ENCODE peak calls at places on chromosomes 3 and 15, in six cellular contexts. R, M, X, Z, E and S are unnamed samples.

GRCh38 chr3:31384117-31384516 is 148.6 kb upstream of the STT3B start:
- DNase-seq in M (no peak), X (no peak), R (no peak), E (peak), Z (no peak), S (no peak)

GRCh38 chr3:152375546-152375945 is 106.8 kb downstream of the MBNL1 start:
- DNase-seq in X (no peak), M (peak), E (no peak), Z (no peak), R (no peak), S (no peak)

GRCh38 chr3:45646051-45646585 is 43.1 kb upstream of the SACM1L start:
- DNase-seq in M (no peak), R (no peak), X (peak), Z (no peak), E (peak), S (no peak)

GRCh38 chr3:46958469-46959168 is 17.9 kb downstream of the CCDC12 start:
- DNase-seq in E (no peak), R (no peak), X (no peak), Z (no peak), M (no peak), S (no peak)

GRCh38 chr15:92958105-92958504 is 58.0 kb downstream of the CHD2 start:
- DNase-seq in E (no peak), Z (no peak), M (no peak), R (no peak), X (no peak), S (no peak)

GRCh38 chr15:100147828-100148227 is 193.9 kb downstream of the ADAMTS17 start:
- DNase-seq in M (no peak), R (no peak), Z (no peak), E (no peak), X (no peak), S (no peak)

GRCh38 chr3:130939753-130940152 is 45.9 kb downstream of the ATP2C1 start:
- DNase-seq in Z (no peak), R (no peak), X (no peak), E (no peak), M (peak), S (no peak)

GRCh38 chr3:79354179-79354688 is 413.6 kb downstream of the ROBO1 start:
- DNase-seq in R (no peak), Z (no peak), E (no peak), X (no peak), M (no peak), S (no peak)

GRCh38 chr15:87263296-87263695 is 993.2 kb downstream of the NTRK3 start:
- DNase-seq in E (no peak), M (no peak), Z (no peak), X (no peak), R (no peak), S (no peak)

GRCh38 chr3:42263354-42264346 is 2.3 kb downstream of the CCK start:
- DNase-seq in M (no peak), Z (no peak), E (no peak), X (no peak), R (no peak), S (no peak)

GRCh38 chr15:47517737-47518136 is 199.6 kb upstream of the SEMA6D start:
- DNase-seq in M (no peak), E (peak), Z (no peak), X (no peak), R (no peak), S (no peak)

GRCh38 chr3:33054100-33055097 is 42.5 kb downstream of the GLB1 start:
- DNase-seq in M (no peak), X (no peak), R (no peak), E (no peak), Z (no peak), S (no peak)

GRCh38 chr3:177793451-177793850 is 596.2 kb upstream of the TBL1XR1 start:
- DNase-seq in X (no peak), M (no peak), E (no peak), R (no peak), Z (no peak), S (no peak)

GRCh38 chr15:83208357-83208661 is 686 bp upstream of the HDGFL3 start:
- DNase-seq in Z (no peak), M (peak), R (no peak), X (peak), E (no peak), S (no peak)

GRCh38 chr15:83206971-83207621 is 527 bp downstream of the HDGFL3 start:
- DNase-seq in M (peak), E (peak), X (peak), R (no peak), Z (peak), S (peak)

GRCh38 chr15:83206387-83206970 is 1.1 kb downstream of the HDGFL3 start:
- DNase-seq in M (peak), Z (no peak), R (no peak), E (no peak), X (no peak), S (no peak)

GRCh38 chr15:83209333-83209732 is 1.7 kb upstream of the HDGFL3 start:
- DNase-seq in M (peak), Z (no peak), R (no peak), X (no peak), E (no peak), S (no peak)

DNA sequence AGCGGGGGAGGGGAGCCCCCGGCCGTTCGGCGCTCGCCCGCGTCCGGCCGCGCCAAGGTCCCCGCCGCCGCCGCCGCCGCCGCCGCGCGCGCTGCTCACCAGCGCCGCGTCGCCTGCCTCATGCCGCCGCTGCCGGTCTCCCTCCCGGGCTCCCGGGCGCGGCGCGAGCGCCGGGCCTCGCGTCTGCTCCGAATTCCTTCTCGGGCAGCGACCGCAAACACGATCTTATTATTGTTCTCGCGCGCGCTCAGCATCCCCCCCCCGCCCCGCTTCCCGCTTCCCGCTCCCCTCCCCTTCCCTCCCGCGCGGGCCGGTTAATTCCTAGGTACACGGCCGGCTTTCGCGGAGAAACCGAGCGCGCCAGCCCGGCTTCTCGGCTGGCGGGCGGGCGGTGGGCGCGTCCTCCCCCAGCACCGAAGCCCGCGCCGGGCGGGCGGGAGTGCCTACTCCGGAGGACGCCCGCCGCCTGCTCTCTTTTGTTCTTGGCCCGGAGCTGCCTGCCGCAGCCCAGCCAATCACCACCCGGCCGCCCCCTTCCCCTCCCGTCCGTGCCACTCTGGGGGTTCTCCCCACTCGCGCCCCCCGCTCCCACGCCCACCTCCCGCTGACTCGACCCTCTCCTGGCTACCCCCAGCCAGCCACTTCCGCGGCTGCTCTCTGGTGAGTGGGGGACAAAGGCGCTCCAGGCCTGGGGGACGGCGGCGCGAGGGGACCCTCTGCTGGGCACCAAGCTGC is at the start of gene HDGFL3:
- DNase-seq in M (peak), R (no peak), Z (peak), E (peak), X (peak), S (peak)
- TF ChIP-seq POLR2A in M (peak), R (no peak), Z (no peak), E (peak), X (no peak), S (no peak)

DNA sequence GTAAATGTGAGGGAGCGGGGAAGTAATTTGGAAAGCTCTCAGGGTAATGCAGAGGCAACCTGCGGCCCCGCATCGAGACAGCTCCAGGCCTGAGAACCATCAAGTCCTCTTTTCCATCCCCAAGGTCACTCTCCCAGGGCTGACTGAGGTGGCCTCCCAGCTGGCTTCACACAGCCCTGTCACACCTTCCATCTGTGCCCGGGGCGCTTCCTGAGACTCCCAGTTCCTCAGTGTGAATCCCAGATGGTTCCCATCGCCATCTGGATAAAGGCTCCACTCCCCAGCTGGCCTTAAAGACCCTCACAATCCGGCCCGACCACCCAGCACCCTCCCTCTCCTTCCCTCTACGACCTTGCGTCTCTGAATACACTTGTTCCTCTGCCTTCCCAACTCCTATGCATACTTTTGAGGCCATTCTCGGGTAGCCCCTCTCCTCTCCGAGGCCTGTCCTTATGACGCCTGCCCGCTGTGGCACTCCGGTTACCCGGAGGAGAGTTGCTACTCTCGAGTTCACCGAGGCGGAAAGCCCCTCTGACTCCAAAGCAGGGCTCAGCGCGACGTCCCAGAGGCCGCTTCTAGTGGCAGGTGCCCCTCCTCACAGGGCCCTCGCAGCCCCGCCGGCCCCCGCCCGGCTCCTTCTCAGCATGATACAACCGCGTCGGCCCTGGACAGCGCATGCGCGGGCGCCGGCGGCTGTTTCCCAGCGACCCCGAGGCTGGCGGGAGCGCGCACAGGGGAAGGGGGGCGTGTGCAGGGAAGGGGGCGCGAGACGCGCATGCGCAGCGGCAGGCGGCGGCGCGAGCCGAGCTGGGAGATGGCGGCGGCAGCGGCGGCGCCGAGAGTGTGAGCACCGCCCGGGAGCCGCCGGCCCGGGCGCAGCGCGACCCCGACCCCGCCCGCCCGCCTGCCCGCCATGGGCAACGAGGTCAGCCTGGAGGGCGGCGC is at the start of gene BSN:
- DNase-seq in E (peak), M (peak), X (peak), Z (peak), R (peak), S (peak)
- TF ChIP-seq POLR2A in E (no peak), M (peak), X (no peak), Z (peak), R (no peak), S (no peak)

GRCh38 chr3:126541628-126542339 is 16.9 kb downstream of the C3orf22 start:
- DNase-seq in X (peak), M (no peak), E (no peak), Z (no peak), R (no peak), S (no peak)

GRCh38 chr3:126539558-126540250 is 15.7 kb downstream of the CHST13 start:
- DNase-seq in X (peak), R (no peak), E (no peak), M (no peak), Z (peak), S (no peak)

GRCh38 chr3:126538966-126539365 is 15.0 kb downstream of the CHST13 start:
- DNase-seq in E (no peak), Z (no peak), X (no peak), M (no peak), R (no peak), S (no peak)

GRCh38 chr3:126540946-126541627 is 17.1 kb downstream of the CHST13 start:
- DNase-seq in X (peak), M (no peak), R (peak), Z (peak), E (no peak), S (no peak)

DNA sequence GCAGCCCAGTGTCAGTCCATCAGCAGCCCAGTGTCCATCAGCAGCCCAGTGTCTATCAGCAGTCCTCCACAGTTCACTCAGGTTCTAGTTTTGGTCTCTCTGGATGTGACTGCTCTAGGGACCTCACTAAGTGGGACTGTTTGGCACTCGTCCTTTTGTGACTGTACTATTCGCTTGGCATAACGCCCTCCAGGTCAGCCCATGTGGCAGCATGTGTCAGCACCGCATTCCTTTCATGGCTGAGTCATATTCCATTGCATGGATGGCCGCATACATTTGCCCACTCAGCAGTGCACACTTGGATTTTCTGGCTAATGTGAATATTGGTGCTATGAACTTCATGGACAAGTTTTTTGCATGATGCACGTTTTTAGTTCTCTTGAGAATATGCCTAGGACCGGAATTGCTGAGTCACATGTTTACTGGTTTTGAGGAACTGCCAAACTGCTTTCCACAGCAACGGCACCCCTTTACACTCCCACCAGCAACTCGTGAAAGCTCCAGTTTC is 16.4 kb downstream of the CHST13 start:
- DNase-seq in Z (peak), R (peak), E (peak), M (peak), X (peak), S (peak)
- TF ChIP-seq POLR2A in Z (no peak), R (no peak), E (no peak), M (no peak), X (no peak), S (no peak)

DNA sequence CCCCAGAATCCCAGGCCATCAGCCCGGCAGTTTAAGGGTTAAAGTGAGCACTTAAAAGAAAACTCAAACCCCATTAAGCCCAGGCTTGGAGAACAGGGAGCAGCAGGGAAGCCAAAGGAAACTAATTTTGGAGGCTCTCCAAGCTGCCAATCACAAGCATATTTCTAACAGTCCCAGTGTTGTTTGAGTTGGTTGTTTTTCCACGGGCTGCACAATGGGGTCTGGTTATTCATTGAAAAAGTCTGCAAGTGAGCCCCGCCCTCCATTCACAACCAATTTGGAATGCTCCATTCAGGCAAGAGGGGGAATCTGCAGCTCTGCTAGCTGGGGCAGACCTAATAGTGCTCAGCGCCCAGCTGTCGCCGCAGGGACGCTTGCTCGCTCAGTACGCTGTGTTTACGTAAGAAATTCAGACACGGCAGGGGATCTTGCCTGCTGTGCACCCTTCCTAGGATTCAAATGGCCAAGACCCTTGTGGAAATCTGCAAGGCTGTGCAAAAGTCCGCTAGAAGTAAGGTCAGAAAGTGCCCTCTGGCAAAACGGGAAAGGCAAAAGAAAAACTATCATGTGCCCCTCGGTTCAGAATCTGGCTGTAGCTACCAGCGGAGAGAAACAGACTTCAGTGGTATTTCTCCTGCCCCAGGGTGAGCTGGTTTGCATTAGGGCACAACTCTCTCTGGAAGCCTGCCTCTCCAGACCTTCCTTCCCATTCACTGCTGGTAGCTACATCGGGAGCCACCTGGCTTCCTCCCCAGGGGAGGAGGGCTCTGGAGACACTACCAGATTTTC is 11.0 kb downstream of the ETV5 start:
- DNase-seq in R (peak), X (peak), E (peak), M (peak), Z (no peak), S (peak)
- TF ChIP-seq POLR2A in R (no peak), X (no peak), E (no peak), M (no peak), Z (no peak), S (no peak)

GRCh38 chr15:60821462-60822061 is 342.6 kb upstream of the ICE2 start:
- DNase-seq in R (no peak), E (no peak), M (no peak), Z (no peak), X (no peak), S (no peak)
- TF ChIP-seq POLR2A in R (no peak), E (no peak), M (no peak), Z (no peak), X (no peak), S (no peak)